ENCODE peak calls at places on chromosomes 5 and 9, in eight cellular contexts. One of them, this sample, is unnamed.

GRCh38 chr5:20212701-20213100 is 224.7 kb upstream of the CDH18 start:
- DNase-seq in endothelial cell: no peak
- DNase-seq in KG1: no peak
- DNase-seq in astrocyte of the spinal cord: no peak
- DNase-seq in M059J: no peak
- DNase-seq in stimulated activated CD8-positive, alpha-beta memory T cell treated with anti-CD3 and anti-CD28 coated beads, Interleukin-7, amount 100 ng/mL, for 24 hours: no peak
- DNase-seq in NCI-H2029 treated with DMSO at 0.1 percent for 48 hours: no peak
- DNase-seq in iPS DF 6.9: no peak
- DNase-seq in this sample: no peak

GRCh38 chr9:131678499-131679111 is 61.3 kb downstream of the RAPGEF1 start:
- DNase-seq in KG1: peak; percentile 31
- DNase-seq in NCI-H2029 treated with DMSO at 0.1 percent for 48 hours: no peak
- DNase-seq in M059J: peak; percentile 99
- DNase-seq in endothelial cell: no peak
- DNase-seq in stimulated activated CD8-positive, alpha-beta memory T cell treated with anti-CD3 and anti-CD28 coated beads, Interleukin-7, amount 100 ng/mL, for 24 hours: peak; percentile 61
- DNase-seq in iPS DF 6.9: no peak
- DNase-seq in astrocyte of the spinal cord: peak; percentile 97
- DNase-seq in this sample: peak; percentile 68

GRCh38 chr9:111873901-111874300 is 22.7 kb upstream of the UGCG start:
- DNase-seq in KG1: no peak
- DNase-seq in NCI-H2029 treated with DMSO at 0.1 percent for 48 hours: no peak
- DNase-seq in iPS DF 6.9: no peak
- DNase-seq in endothelial cell: no peak
- DNase-seq in stimulated activated CD8-positive, alpha-beta memory T cell treated with anti-CD3 and anti-CD28 coated beads, Interleukin-7, amount 100 ng/mL, for 24 hours: no peak
- DNase-seq in astrocyte of the spinal cord: no peak
- DNase-seq in M059J: no peak
- DNase-seq in this sample: no peak

GRCh38 chr5:113354056-113354455 is 80.7 kb downstream of the TSSK1B start:
- DNase-seq in endothelial cell: no peak
- DNase-seq in KG1: no peak
- DNase-seq in M059J: peak; percentile 35
- DNase-seq in stimulated activated CD8-positive, alpha-beta memory T cell treated with anti-CD3 and anti-CD28 coated beads, Interleukin-7, amount 100 ng/mL, for 24 hours: no peak
- DNase-seq in iPS DF 6.9: no peak
- DNase-seq in NCI-H2029 treated with DMSO at 0.1 percent for 48 hours: no peak
- DNase-seq in astrocyte of the spinal cord: no peak
- DNase-seq in this sample: no peak

GRCh38 chr9:98172604-98173003 is 19.8 kb downstream of the CORO2A start:
- DNase-seq in KG1: no peak
- DNase-seq in iPS DF 6.9: no peak
- DNase-seq in endothelial cell: no peak
- DNase-seq in stimulated activated CD8-positive, alpha-beta memory T cell treated with anti-CD3 and anti-CD28 coated beads, Interleukin-7, amount 100 ng/mL, for 24 hours: no peak
- DNase-seq in astrocyte of the spinal cord: peak; percentile 4
- DNase-seq in M059J: peak; percentile 64
- DNase-seq in NCI-H2029 treated with DMSO at 0.1 percent for 48 hours: peak; percentile 94
- DNase-seq in this sample: peak; percentile 61

GRCh38 chr9:105062222-105062850 is 134.4 kb upstream of the ABCA1 start:
- DNase-seq in stimulated activated CD8-positive, alpha-beta memory T cell treated with anti-CD3 and anti-CD28 coated beads, Interleukin-7, amount 100 ng/mL, for 24 hours: no peak
- DNase-seq in endothelial cell: no peak
- DNase-seq in M059J: peak; percentile 34
- DNase-seq in astrocyte of the spinal cord: no peak
- DNase-seq in iPS DF 6.9: no peak
- DNase-seq in NCI-H2029 treated with DMSO at 0.1 percent for 48 hours: no peak
- DNase-seq in KG1: no peak
- DNase-seq in this sample: no peak

GRCh38 chr9:79764377-79764776 is 192.6 kb downstream of the TLE4 start:
- DNase-seq in KG1: no peak
- DNase-seq in astrocyte of the spinal cord: peak; percentile 98
- DNase-seq in NCI-H2029 treated with DMSO at 0.1 percent for 48 hours: no peak
- DNase-seq in stimulated activated CD8-positive, alpha-beta memory T cell treated with anti-CD3 and anti-CD28 coated beads, Interleukin-7, amount 100 ng/mL, for 24 hours: no peak
- DNase-seq in iPS DF 6.9: no peak
- DNase-seq in endothelial cell: no peak
- DNase-seq in M059J: peak; percentile 100
- DNase-seq in this sample: no peak

GRCh38 chr9:70553718-70554673 is 139.5 kb upstream of the KLF9 start:
- DNase-seq in stimulated activated CD8-positive, alpha-beta memory T cell treated with anti-CD3 and anti-CD28 coated beads, Interleukin-7, amount 100 ng/mL, for 24 hours: no peak
- DNase-seq in endothelial cell: no peak
- DNase-seq in M059J: peak; percentile 95
- DNase-seq in KG1: no peak
- DNase-seq in astrocyte of the spinal cord: peak; percentile 67
- DNase-seq in iPS DF 6.9: peak; percentile 57
- DNase-seq in NCI-H2029 treated with DMSO at 0.1 percent for 48 hours: no peak
- DNase-seq in this sample: no peak

GRCh38 chr9:104774831-104775573 is 11.1 kb downstream of the NIPSNAP3B start:
- DNase-seq in stimulated activated CD8-positive, alpha-beta memory T cell treated with anti-CD3 and anti-CD28 coated beads, Interleukin-7, amount 100 ng/mL, for 24 hours: no peak
- DNase-seq in astrocyte of the spinal cord: no peak
- DNase-seq in iPS DF 6.9: no peak
- DNase-seq in endothelial cell: no peak
- DNase-seq in NCI-H2029 treated with DMSO at 0.1 percent for 48 hours: no peak
- DNase-seq in M059J: no peak
- DNase-seq in KG1: no peak
- DNase-seq in this sample: no peak

GRCh38 chr5:142309747-142310318 is 15.0 kb downstream of the SPRY4 start:
- DNase-seq in iPS DF 6.9: no peak
- DNase-seq in astrocyte of the spinal cord: no peak
- DNase-seq in NCI-H2029 treated with DMSO at 0.1 percent for 48 hours: no peak
- DNase-seq in KG1: no peak
- DNase-seq in stimulated activated CD8-positive, alpha-beta memory T cell treated with anti-CD3 and anti-CD28 coated beads, Interleukin-7, amount 100 ng/mL, for 24 hours: no peak
- DNase-seq in M059J: no peak
- DNase-seq in endothelial cell: no peak
- DNase-seq in this sample: no peak

GRCh38 chr5:151868451-151868850 is 56.2 kb downstream of the GLRA1 start:
- DNase-seq in astrocyte of the spinal cord: no peak
- DNase-seq in endothelial cell: no peak
- DNase-seq in NCI-H2029 treated with DMSO at 0.1 percent for 48 hours: no peak
- DNase-seq in stimulated activated CD8-positive, alpha-beta memory T cell treated with anti-CD3 and anti-CD28 coated beads, Interleukin-7, amount 100 ng/mL, for 24 hours: no peak
- DNase-seq in iPS DF 6.9: no peak
- DNase-seq in M059J: no peak
- DNase-seq in KG1: no peak
- DNase-seq in this sample: no peak

GRCh38 chr9:21336467-21336866 is 1.3 kb upstream of the KLHL9 start:
- DNase-seq in NCI-H2029 treated with DMSO at 0.1 percent for 48 hours: no peak
- DNase-seq in stimulated activated CD8-positive, alpha-beta memory T cell treated with anti-CD3 and anti-CD28 coated beads, Interleukin-7, amount 100 ng/mL, for 24 hours: no peak
- DNase-seq in astrocyte of the spinal cord: no peak
- DNase-seq in iPS DF 6.9: no peak
- DNase-seq in KG1: no peak
- DNase-seq in M059J: peak; percentile 34
- DNase-seq in endothelial cell: no peak
- DNase-seq in this sample: no peak

GRCh38 chr5:59035681-59036080 is 452.8 kb downstream of the RAB3C start:
- DNase-seq in stimulated activated CD8-positive, alpha-beta memory T cell treated with anti-CD3 and anti-CD28 coated beads, Interleukin-7, amount 100 ng/mL, for 24 hours: no peak
- DNase-seq in KG1: no peak
- DNase-seq in endothelial cell: no peak
- DNase-seq in astrocyte of the spinal cord: no peak
- DNase-seq in iPS DF 6.9: no peak
- DNase-seq in NCI-H2029 treated with DMSO at 0.1 percent for 48 hours: no peak
- DNase-seq in M059J: no peak
- DNase-seq in this sample: no peak

GRCh38 chr9:79220666-79221065 is 351.1 kb upstream of the TLE4 start:
- DNase-seq in astrocyte of the spinal cord: peak; percentile 29
- DNase-seq in NCI-H2029 treated with DMSO at 0.1 percent for 48 hours: no peak
- DNase-seq in iPS DF 6.9: no peak
- DNase-seq in KG1: no peak
- DNase-seq in endothelial cell: no peak
- DNase-seq in M059J: peak; percentile 71
- DNase-seq in stimulated activated CD8-positive, alpha-beta memory T cell treated with anti-CD3 and anti-CD28 coated beads, Interleukin-7, amount 100 ng/mL, for 24 hours: no peak
- DNase-seq in this sample: no peak

GRCh38 chr9:88477300-88477751 is 57.7 kb upstream of the NXNL2 start:
- DNase-seq in endothelial cell: no peak
- DNase-seq in M059J: peak; percentile 99
- DNase-seq in astrocyte of the spinal cord: peak; percentile 97
- DNase-seq in NCI-H2029 treated with DMSO at 0.1 percent for 48 hours: no peak
- DNase-seq in iPS DF 6.9: no peak
- DNase-seq in KG1: no peak
- DNase-seq in stimulated activated CD8-positive, alpha-beta memory T cell treated with anti-CD3 and anti-CD28 coated beads, Interleukin-7, amount 100 ng/mL, for 24 hours: no peak
- DNase-seq in this sample: no peak

GRCh38 chr5:96577909-96578308 is 84.3 kb upstream of the CAST start:
- DNase-seq in stimulated activated CD8-positive, alpha-beta memory T cell treated with anti-CD3 and anti-CD28 coated beads, Interleukin-7, amount 100 ng/mL, for 24 hours: no peak
- DNase-seq in astrocyte of the spinal cord: peak; percentile 44
- DNase-seq in NCI-H2029 treated with DMSO at 0.1 percent for 48 hours: no peak
- DNase-seq in endothelial cell: no peak
- DNase-seq in iPS DF 6.9: no peak
- DNase-seq in KG1: no peak
- DNase-seq in M059J: no peak
- DNase-seq in this sample: no peak

GRCh38 chr5:15762668-15763067 is 262.7 kb downstream of the FBXL7 start:
- DNase-seq in NCI-H2029 treated with DMSO at 0.1 percent for 48 hours: no peak
- DNase-seq in M059J: no peak
- DNase-seq in KG1: no peak
- DNase-seq in iPS DF 6.9: no peak
- DNase-seq in endothelial cell: no peak
- DNase-seq in stimulated activated CD8-positive, alpha-beta memory T cell treated with anti-CD3 and anti-CD28 coated beads, Interleukin-7, amount 100 ng/mL, for 24 hours: no peak
- DNase-seq in astrocyte of the spinal cord: no peak
- DNase-seq in this sample: no peak

GRCh38 chr5:125083932-125084331 is 337.5 kb upstream of the ZNF608 start:
- DNase-seq in KG1: no peak
- DNase-seq in NCI-H2029 treated with DMSO at 0.1 percent for 48 hours: no peak
- DNase-seq in astrocyte of the spinal cord: peak; percentile 67
- DNase-seq in stimulated activated CD8-positive, alpha-beta memory T cell treated with anti-CD3 and anti-CD28 coated beads, Interleukin-7, amount 100 ng/mL, for 24 hours: no peak
- DNase-seq in endothelial cell: no peak
- DNase-seq in M059J: peak; percentile 41
- DNase-seq in iPS DF 6.9: no peak
- DNase-seq in this sample: no peak

GRCh38 chr5:111999286-111999685 is 242.3 kb upstream of the NREP start:
- DNase-seq in endothelial cell: no peak
- DNase-seq in NCI-H2029 treated with DMSO at 0.1 percent for 48 hours: no peak
- DNase-seq in KG1: no peak
- DNase-seq in iPS DF 6.9: no peak
- DNase-seq in astrocyte of the spinal cord: peak; percentile 74
- DNase-seq in M059J: peak; percentile 64
- DNase-seq in stimulated activated CD8-positive, alpha-beta memory T cell treated with anti-CD3 and anti-CD28 coated beads, Interleukin-7, amount 100 ng/mL, for 24 hours: no peak
- DNase-seq in this sample: no peak

GRCh38 chr5:142280066-142281011 is 44.5 kb downstream of the SPRY4 start:
- DNase-seq in M059J: peak; percentile 43
- DNase-seq in astrocyte of the spinal cord: peak; percentile 92
- DNase-seq in iPS DF 6.9: peak; percentile 47
- DNase-seq in NCI-H2029 treated with DMSO at 0.1 percent for 48 hours: no peak
- DNase-seq in stimulated activated CD8-positive, alpha-beta memory T cell treated with anti-CD3 and anti-CD28 coated beads, Interleukin-7, amount 100 ng/mL, for 24 hours: no peak
- DNase-seq in KG1: no peak
- DNase-seq in endothelial cell: peak; percentile 68
- DNase-seq in this sample: no peak

GRCh38 chr5:95555553-95555952 is 652 bp downstream of the ARSK start:
- DNase-seq in iPS DF 6.9: no peak
- DNase-seq in NCI-H2029 treated with DMSO at 0.1 percent for 48 hours: no peak
- DNase-seq in astrocyte of the spinal cord: no peak
- DNase-seq in M059J: peak; percentile 17
- DNase-seq in KG1: no peak
- DNase-seq in endothelial cell: no peak
- DNase-seq in stimulated activated CD8-positive, alpha-beta memory T cell treated with anti-CD3 and anti-CD28 coated beads, Interleukin-7, amount 100 ng/mL, for 24 hours: no peak
- DNase-seq in this sample: no peak

GRCh38 chr9:19946446-19947109 is 157.7 kb upstream of the SLC24A2 start:
- DNase-seq in astrocyte of the spinal cord: peak; percentile 49
- DNase-seq in M059J: peak; percentile 46
- DNase-seq in endothelial cell: no peak
- DNase-seq in stimulated activated CD8-positive, alpha-beta memory T cell treated with anti-CD3 and anti-CD28 coated beads, Interleukin-7, amount 100 ng/mL, for 24 hours: no peak
- DNase-seq in NCI-H2029 treated with DMSO at 0.1 percent for 48 hours: no peak
- DNase-seq in KG1: no peak
- DNase-seq in iPS DF 6.9: no peak
- DNase-seq in this sample: no peak

GRCh38 chr5:112366987-112367386 is 52.1 kb downstream of the EPB41L4A start:
- DNase-seq in KG1: no peak
- DNase-seq in iPS DF 6.9: peak; percentile 27
- DNase-seq in NCI-H2029 treated with DMSO at 0.1 percent for 48 hours: peak; percentile 39
- DNase-seq in astrocyte of the spinal cord: no peak
- DNase-seq in stimulated activated CD8-positive, alpha-beta memory T cell treated with anti-CD3 and anti-CD28 coated beads, Interleukin-7, amount 100 ng/mL, for 24 hours: no peak
- DNase-seq in M059J: no peak
- DNase-seq in endothelial cell: no peak
- DNase-seq in this sample: no peak